ENCODE peak calls at places on chromosomes 16 and 17, in nine cellular contexts. One of them, this sample, is unnamed.

GRCh38 chr16:83733301-83733700 is 74.5 kb upstream of the HSBP1 start:
- DNase-seq in fibroblast of lung: peak; percentile 7
- DNase-seq in astrocyte: peak; percentile 85
- DNase-seq in OCI-LY7: no peak
- DNase-seq in GM23338: no peak
- DNase-seq in neural progenitor cell: no peak
- DNase-seq in PC-3: no peak
- DNase-seq in MM.1S: no peak
- DNase-seq in PC-9: no peak
- DNase-seq in this sample: no peak

GRCh38 chr16:30063893-30064745 is 1.4 kb upstream of the ALDOA start:
- DNase-seq in PC-9: peak; percentile 62
- DNase-seq in GM23338: peak; percentile 74
- DNase-seq in astrocyte: no peak
- DNase-seq in fibroblast of lung: peak; percentile 52
- DNase-seq in PC-3: peak; percentile 47
- DNase-seq in neural progenitor cell: peak; percentile 64
- DNase-seq in MM.1S: peak; percentile 89
- DNase-seq in OCI-LY7: peak; percentile 87
- DNase-seq in this sample: peak; percentile 89

GRCh38 chr17:27453466-27453865 is 2.8 kb upstream of the KSR1 start:
- DNase-seq in PC-3: peak; percentile 27
- DNase-seq in GM23338: no peak
- DNase-seq in neural progenitor cell: no peak
- DNase-seq in MM.1S: no peak
- DNase-seq in astrocyte: no peak
- DNase-seq in PC-9: no peak
- DNase-seq in OCI-LY7: no peak
- DNase-seq in fibroblast of lung: no peak
- DNase-seq in this sample: peak; percentile 54

GRCh38 chr17:47989700-47990099 is 18.8 kb downstream of the CDK5RAP3 start:
- DNase-seq in OCI-LY7: no peak
- DNase-seq in GM23338: no peak
- DNase-seq in neural progenitor cell: no peak
- DNase-seq in MM.1S: peak; percentile 83
- DNase-seq in PC-9: no peak
- DNase-seq in astrocyte: no peak
- DNase-seq in fibroblast of lung: no peak
- DNase-seq in PC-3: no peak
- DNase-seq in this sample: no peak

GRCh38 chr16:50259334-50260205 is 6.8 kb upstream of the ADCY7 start:
- DNase-seq in neural progenitor cell: peak; percentile 71
- DNase-seq in fibroblast of lung: peak; percentile 68
- DNase-seq in astrocyte: no peak
- DNase-seq in PC-9: no peak
- DNase-seq in OCI-LY7: no peak
- DNase-seq in GM23338: no peak
- DNase-seq in PC-3: no peak
- DNase-seq in MM.1S: no peak
- DNase-seq in this sample: peak; percentile 72

GRCh38 chr16:57536306-57537193 is at the start of gene CCDC102A:
- DNase-seq in PC-9: no peak
- DNase-seq in GM23338: peak; percentile 74
- DNase-seq in astrocyte: no peak
- DNase-seq in OCI-LY7: peak; percentile 72
- DNase-seq in fibroblast of lung: peak; percentile 26
- DNase-seq in PC-3: peak; percentile 37
- DNase-seq in neural progenitor cell: peak; percentile 87
- DNase-seq in MM.1S: peak; percentile 20
- DNase-seq in this sample: peak; percentile 64

GRCh38 chr17:37259030-37259735 is 116.6 kb upstream of the C17orf78 start:
- DNase-seq in PC-3: no peak
- DNase-seq in PC-9: no peak
- DNase-seq in GM23338: no peak
- DNase-seq in neural progenitor cell: no peak
- DNase-seq in MM.1S: no peak
- DNase-seq in astrocyte: peak; percentile 86
- DNase-seq in OCI-LY7: no peak
- DNase-seq in fibroblast of lung: no peak
- DNase-seq in this sample: peak; percentile 43

GRCh38 chr17:75308732-75309629 is 19.7 kb upstream of the SLC25A19 start:
- DNase-seq in PC-3: no peak
- DNase-seq in PC-9: no peak
- DNase-seq in MM.1S: no peak
- DNase-seq in GM23338: no peak
- DNase-seq in fibroblast of lung: no peak
- DNase-seq in neural progenitor cell: no peak
- DNase-seq in OCI-LY7: no peak
- DNase-seq in astrocyte: no peak
- DNase-seq in this sample: peak; percentile 68

GRCh38 chr17:17971431-17972125 is 622 bp downstream of the TOM1L2 start:
- DNase-seq in GM23338: no peak
- DNase-seq in OCI-LY7: no peak
- DNase-seq in fibroblast of lung: no peak
- DNase-seq in astrocyte: no peak
- DNase-seq in MM.1S: no peak
- DNase-seq in PC-3: no peak
- DNase-seq in neural progenitor cell: peak; percentile 36
- DNase-seq in PC-9: no peak
- DNase-seq in this sample: no peak

GRCh38 chr17:82436601-82437324 is 13.8 kb downstream of the CYBC1 start:
- DNase-seq in fibroblast of lung: no peak
- DNase-seq in neural progenitor cell: no peak
- DNase-seq in OCI-LY7: no peak
- DNase-seq in PC-9: no peak
- DNase-seq in GM23338: no peak
- DNase-seq in PC-3: no peak
- DNase-seq in astrocyte: no peak
- DNase-seq in MM.1S: no peak
- DNase-seq in this sample: peak; percentile 76

GRCh38 chr16:22692916-22693646 is 120.9 kb upstream of the HS3ST2 start:
- DNase-seq in PC-9: peak; percentile 33
- DNase-seq in astrocyte: no peak
- DNase-seq in GM23338: no peak
- DNase-seq in OCI-LY7: no peak
- DNase-seq in MM.1S: no peak
- DNase-seq in fibroblast of lung: no peak
- DNase-seq in PC-3: no peak
- DNase-seq in neural progenitor cell: no peak
- DNase-seq in this sample: no peak

GRCh38 chr16:19595043-19595767 is 39.7 kb downstream of the VPS35L start:
- DNase-seq in GM23338: no peak
- DNase-seq in astrocyte: peak; percentile 93
- DNase-seq in fibroblast of lung: peak; percentile 12
- DNase-seq in PC-3: peak; percentile 76
- DNase-seq in PC-9: peak; percentile 90
- DNase-seq in OCI-LY7: no peak
- DNase-seq in neural progenitor cell: no peak
- DNase-seq in MM.1S: no peak
- DNase-seq in this sample: peak; percentile 86

GRCh38 chr16:57534337-57534880 is 2.0 kb downstream of the CCDC102A start:
- DNase-seq in neural progenitor cell: no peak
- DNase-seq in fibroblast of lung: no peak
- DNase-seq in OCI-LY7: no peak
- DNase-seq in PC-9: no peak
- DNase-seq in PC-3: no peak
- DNase-seq in GM23338: no peak
- DNase-seq in astrocyte: no peak
- DNase-seq in MM.1S: no peak
- DNase-seq in this sample: peak; percentile 59

GRCh38 chr16:69048328-69049120 is 56.9 kb upstream of the HAS3 start:
- DNase-seq in PC-9: no peak
- DNase-seq in OCI-LY7: no peak
- DNase-seq in MM.1S: no peak
- DNase-seq in neural progenitor cell: no peak
- DNase-seq in fibroblast of lung: no peak
- DNase-seq in astrocyte: no peak
- DNase-seq in PC-3: no peak
- DNase-seq in GM23338: no peak
- DNase-seq in this sample: no peak

GRCh38 chr17:56880571-56880970 is 33.3 kb downstream of the TRIM25 start:
- DNase-seq in PC-9: no peak
- DNase-seq in OCI-LY7: no peak
- DNase-seq in PC-3: no peak
- DNase-seq in neural progenitor cell: no peak
- DNase-seq in fibroblast of lung: no peak
- DNase-seq in astrocyte: no peak
- DNase-seq in MM.1S: no peak
- DNase-seq in GM23338: no peak
- DNase-seq in this sample: no peak

DNA sequence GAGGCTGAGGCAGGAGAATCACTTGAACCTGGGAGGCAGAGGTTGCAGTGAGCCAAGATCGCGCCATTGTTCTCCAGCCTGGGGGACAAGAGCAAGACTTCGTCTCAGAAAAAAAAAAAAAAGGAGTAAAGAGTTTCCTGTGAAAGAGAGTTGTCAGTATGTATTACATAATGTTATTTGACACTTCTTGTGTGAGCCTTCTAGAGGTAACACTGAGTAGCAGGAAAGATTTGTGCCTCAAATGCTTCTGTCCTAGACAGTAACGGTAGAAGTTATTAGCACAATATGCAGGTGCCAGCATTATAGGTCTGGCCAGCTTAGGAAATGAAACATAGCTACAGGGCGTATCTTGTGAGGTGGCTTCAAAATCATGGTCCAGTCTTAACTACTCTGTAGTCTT is 6.2 kb downstream of the RPS6KB1 start:
- DNase-seq in PC-3: no peak
- DNase-seq in GM23338: no peak
- DNase-seq in OCI-LY7: no peak
- DNase-seq in PC-9: no peak
- DNase-seq in fibroblast of lung: peak; percentile 39
- DNase-seq in neural progenitor cell: no peak
- DNase-seq in MM.1S: no peak
- DNase-seq in astrocyte: no peak
- DNase-seq in this sample: peak; percentile 38
- TF ChIP-seq CTCF in PC-3: no peak
- TF ChIP-seq CTCF in GM23338: no peak
- TF ChIP-seq CTCF in OCI-LY7: no peak
- TF ChIP-seq CTCF in PC-9: no peak
- TF ChIP-seq CTCF in fibroblast of lung: peak; percentile 41
- TF ChIP-seq CTCF in neural progenitor cell: no peak
- TF ChIP-seq CTCF in MM.1S: no peak
- TF ChIP-seq CTCF in astrocyte: no peak
- TF ChIP-seq CTCF in this sample: peak; percentile 57

GRCh38 chr17:330993-331701 is 21.5 kb downstream of the RPH3AL start:
- DNase-seq in GM23338: no peak
- DNase-seq in neural progenitor cell: no peak
- DNase-seq in MM.1S: no peak
- DNase-seq in OCI-LY7: no peak
- DNase-seq in fibroblast of lung: no peak
- DNase-seq in PC-9: no peak
- DNase-seq in astrocyte: no peak
- DNase-seq in PC-3: no peak
- DNase-seq in this sample: peak; percentile 54
- H2AFZ ChIP-seq in GM23338: no peak overlapping the region
- H2AFZ ChIP-seq in neural progenitor cell: no peak overlapping the region
- H2AFZ ChIP-seq in MM.1S: no peak overlapping the region
- H2AFZ ChIP-seq in OCI-LY7: no peak overlapping the region
- H2AFZ ChIP-seq in fibroblast of lung: no peak overlapping the region
- H2AFZ ChIP-seq in PC-9: no peak overlapping the region
- H2AFZ ChIP-seq in astrocyte: no peak overlapping the region
- H2AFZ ChIP-seq in PC-3: no peak overlapping the region
- H2AFZ ChIP-seq in this sample: no peak overlapping the region

DNA sequence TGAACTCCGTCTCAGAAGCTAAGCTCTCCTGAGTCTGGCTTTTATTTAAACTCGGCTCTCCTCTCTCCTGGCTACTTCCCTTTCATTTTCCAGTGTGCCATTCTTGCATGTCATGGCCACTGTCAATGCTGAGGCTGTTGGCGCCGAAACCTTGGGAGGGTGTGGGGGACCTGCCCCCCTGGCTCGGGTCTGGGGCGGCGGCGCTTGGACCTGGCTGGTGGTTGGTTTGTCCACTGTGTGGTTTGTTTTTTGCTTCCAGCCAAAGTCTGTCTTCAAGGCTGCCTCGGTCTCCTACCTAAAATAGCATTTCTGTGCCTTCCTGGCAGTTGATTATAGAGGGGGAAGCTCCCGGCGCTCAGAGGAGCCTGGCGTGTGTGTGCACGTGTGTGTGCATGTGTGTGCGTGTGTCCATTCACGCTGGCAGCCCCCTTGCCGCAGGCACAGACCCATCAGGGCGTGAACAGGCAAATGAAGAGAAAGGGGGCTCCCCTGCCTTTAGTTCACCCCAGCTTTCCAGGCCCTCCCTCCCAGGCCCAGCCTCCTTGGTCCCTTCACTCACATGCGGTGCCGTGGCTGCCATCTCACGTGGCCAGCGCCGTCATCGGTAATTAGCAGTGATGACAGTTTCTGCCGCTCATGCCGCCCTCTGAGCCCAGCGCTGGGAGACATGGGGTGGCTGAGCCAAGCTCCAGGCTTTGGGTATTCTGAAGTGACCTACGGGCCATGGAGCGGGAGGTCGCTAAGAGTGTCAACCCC is 179.9 kb downstream of the SEC14L1 start:
- DNase-seq in astrocyte: no peak
- DNase-seq in OCI-LY7: no peak
- DNase-seq in GM23338: no peak
- DNase-seq in fibroblast of lung: peak; percentile 21
- DNase-seq in PC-9: no peak
- DNase-seq in PC-3: no peak
- DNase-seq in MM.1S: peak; percentile 67
- DNase-seq in neural progenitor cell: no peak
- DNase-seq in this sample: peak; percentile 76
- H3K79me2 ChIP-seq in astrocyte: peaks cover 29% of the 10 kb centered on the region
- H3K79me2 ChIP-seq in OCI-LY7: peaks cover 22% of the 10 kb centered on the region
- H3K79me2 ChIP-seq in GM23338: peaks cover 14% of the 10 kb centered on the region
- H3K79me2 ChIP-seq in fibroblast of lung: peaks cover 36% of the 10 kb centered on the region
- H3K79me2 ChIP-seq in PC-9: peaks cover 57% of the 10 kb centered on the region
- H3K79me2 ChIP-seq in PC-3: peaks cover 87% of the 10 kb centered on the region
- H3K79me2 ChIP-seq in MM.1S: peaks cover 61% of the 10 kb centered on the region
- H3K79me2 ChIP-seq in neural progenitor cell: no peaks in the 10 kb centered on the region
- H3K79me2 ChIP-seq in this sample: peaks cover 44% of the 10 kb centered on the region

GRCh38 chr16:21158208-21159110 is at the start of gene LDAF1:
- DNase-seq in MM.1S: peak; percentile 74
- DNase-seq in neural progenitor cell: peak; percentile 93
- DNase-seq in PC-9: peak; percentile 66
- DNase-seq in OCI-LY7: peak; percentile 85
- DNase-seq in astrocyte: peak; percentile 51
- DNase-seq in GM23338: peak; percentile 96
- DNase-seq in PC-3: peak; percentile 76
- DNase-seq in fibroblast of lung: peak; percentile 68
- DNase-seq in this sample: peak; percentile 98

GRCh38 chr16:21157632-21158031 is 842 bp upstream of the LDAF1 start:
- DNase-seq in OCI-LY7: no peak
- DNase-seq in PC-3: no peak
- DNase-seq in astrocyte: no peak
- DNase-seq in MM.1S: no peak
- DNase-seq in fibroblast of lung: no peak
- DNase-seq in neural progenitor cell: no peak
- DNase-seq in PC-9: no peak
- DNase-seq in GM23338: no peak
- DNase-seq in this sample: no peak

GRCh38 chr16:21159281-21159951 is 942 bp downstream of the LDAF1 start:
- DNase-seq in MM.1S: no peak
- DNase-seq in fibroblast of lung: peak; percentile 10
- DNase-seq in astrocyte: no peak
- DNase-seq in OCI-LY7: peak; percentile 46
- DNase-seq in PC-3: peak; percentile 54
- DNase-seq in neural progenitor cell: peak; percentile 71
- DNase-seq in GM23338: peak; percentile 89
- DNase-seq in PC-9: peak; percentile 76
- DNase-seq in this sample: peak; percentile 52

GRCh38 chr16:21160276-21160675 is 1.8 kb downstream of the LDAF1 start:
- DNase-seq in fibroblast of lung: no peak
- DNase-seq in OCI-LY7: no peak
- DNase-seq in PC-3: no peak
- DNase-seq in astrocyte: no peak
- DNase-seq in GM23338: no peak
- DNase-seq in MM.1S: no peak
- DNase-seq in neural progenitor cell: no peak
- DNase-seq in PC-9: no peak
- DNase-seq in this sample: no peak

GRCh38 chr16:21156767-21157467 is 1.6 kb upstream of the LDAF1 start:
- DNase-seq in MM.1S: peak; percentile 21
- DNase-seq in PC-3: peak; percentile 77
- DNase-seq in fibroblast of lung: peak; percentile 91
- DNase-seq in PC-9: peak; percentile 42
- DNase-seq in GM23338: peak; percentile 86
- DNase-seq in neural progenitor cell: peak; percentile 75
- DNase-seq in OCI-LY7: peak; percentile 56
- DNase-seq in astrocyte: peak; percentile 78
- DNase-seq in this sample: peak; percentile 96
- TF ChIP-seq CTCF in MM.1S: peak; percentile 64
- TF ChIP-seq CTCF in PC-3: peak; percentile 76
- TF ChIP-seq CTCF in fibroblast of lung: peak; percentile 74
- TF ChIP-seq CTCF in PC-9: peak; percentile 73
- TF ChIP-seq CTCF in GM23338: peak; percentile 72
- TF ChIP-seq CTCF in neural progenitor cell: peak; percentile 71
- TF ChIP-seq CTCF in OCI-LY7: peak; percentile 93
- TF ChIP-seq CTCF in astrocyte: peak; percentile 75
- TF ChIP-seq CTCF in this sample: peak; percentile 77